ENCODE peak calls at places on chromosomes 12 and 14, in six cellular contexts. H is neural progenitor cell, M is ascending aorta, F is HL-60, D is PC-9, T is RWPE1. K is an unnamed sample.

GRCh38 chr12:127108360-127109215 is 1158.4 kb upstream of the TMEM132C start:
- DNase-seq in H (peak), M (no peak), F (no peak), D (peak), T (peak), K (peak)

GRCh38 chr14:23321572-23322547 is 603 bp downstream of the PABPN1 start:
- DNase-seq in H (peak), M (no peak), F (no peak), D (no peak), T (peak), K (peak)

GRCh38 chr12:14955876-14956811 is 5.3 kb downstream of the ARHGDIB start:
- DNase-seq in H (no peak), M (no peak), F (peak), D (no peak), T (no peak), K (no peak)

GRCh38 chr12:7937867-7938506 is 2.0 kb upstream of the SLC2A3 start:
- DNase-seq in H (no peak), M (no peak), F (no peak), D (peak), T (no peak), K (no peak)

GRCh38 chr12:32161040-32161439 is 54.4 kb downstream of the BICD1 start:
- DNase-seq in H (no peak), M (no peak), F (no peak), D (no peak), T (no peak), K (no peak)

GRCh38 chr14:64688801-64689200 is 15.4 kb upstream of the PLEKHG3 start:
- DNase-seq in H (no peak), M (no peak), F (no peak), D (no peak), T (no peak), K (no peak)

GRCh38 chr12:3533703-3534386 is 42.8 kb downstream of the PRMT8 start:
- DNase-seq in H (peak), M (no peak), F (no peak), D (no peak), T (no peak), K (no peak)

GRCh38 chr12:125140918-125141573 is 75.8 kb downstream of the AACS start:
- DNase-seq in H (no peak), M (no peak), F (no peak), D (peak), T (peak), K (peak)

GRCh38 chr12:122951406-122951805 is 14.9 kb downstream of the ABCB9 start:
- DNase-seq in H (no peak), M (no peak), F (no peak), D (peak), T (peak), K (no peak)

GRCh38 chr12:75991753-75992152 is 39.8 kb downstream of the PHLDA1 start:
- DNase-seq in H (no peak), M (no peak), F (no peak), D (no peak), T (no peak), K (no peak)

GRCh38 chr12:1384910-1385309 is 209.5 kb downstream of the FBXL14 start:
- DNase-seq in H (no peak), M (no peak), F (no peak), D (no peak), T (no peak), K (no peak)

GRCh38 chr12:121278450-121279375 is 17.8 kb downstream of the CAMKK2 start:
- DNase-seq in H (no peak), M (no peak), F (peak), D (no peak), T (no peak), K (no peak)

GRCh38 chr12:116182359-116183063 is 95.0 kb downstream of the MED13L start:
- DNase-seq in H (peak), M (no peak), F (no peak), D (no peak), T (no peak), K (no peak)

GRCh38 chr12:109130755-109131521 is 14.6 kb downstream of the ACACB start:
- DNase-seq in H (peak), M (no peak), F (no peak), D (no peak), T (no peak), K (no peak)

GRCh38 chr14:32710351-32711102 is 228.2 kb upstream of the NPAS3 start:
- DNase-seq in H (peak), M (no peak), F (no peak), D (no peak), T (no peak), K (no peak)

GRCh38 chr14:32805979-32806378 is 132.7 kb upstream of the NPAS3 start:
- DNase-seq in H (no peak), M (no peak), F (no peak), D (no peak), T (no peak), K (no peak)

GRCh38 chr12:14833952-14834351 is 9.4 kb downstream of the ART4 start:
- DNase-seq in H (no peak), M (no peak), F (no peak), D (no peak), T (no peak), K (no peak)

GRCh38 chr12:59087077-59087673 is 166.9 kb upstream of the LRIG3 start:
- DNase-seq in H (no peak), M (no peak), F (no peak), D (no peak), T (peak), K (no peak)

GRCh38 chr12:117063162-117063911 is 35.9 kb downstream of the TESC start:
- DNase-seq in H (no peak), M (no peak), F (peak), D (no peak), T (no peak), K (no peak)

GRCh38 chr12:95787274-95787814 is 3.2 kb downstream of the NTN4 start:
- DNase-seq in H (no peak), M (no peak), F (no peak), D (no peak), T (no peak), K (no peak)

GRCh38 chr12:95790025-95790911 is at the start of gene NTN4:
- DNase-seq in H (peak), M (no peak), F (no peak), D (no peak), T (peak), K (no peak)

GRCh38 chr12:95790912-95791849 is 617 bp upstream of the NTN4 start:
- DNase-seq in H (peak), M (no peak), F (no peak), D (peak), T (peak), K (no peak)

GRCh38 chr12:95788637-95789036 is 1.9 kb downstream of the NTN4 start:
- DNase-seq in H (no peak), M (no peak), F (no peak), D (peak), T (no peak), K (no peak)

GRCh38 chr12:95789126-95790024 is 1.2 kb downstream of the NTN4 start:
- DNase-seq in H (peak), M (no peak), F (no peak), D (peak), T (no peak), K (peak)
- H3K27ac ChIP-seq in H (no peak), M (peak), F (no peak), D (peak), T (peak), K (peak)

GRCh38 chr12:29888777-29889176 is 105.0 kb upstream of the TMTC1 start:
- DNase-seq in H (no peak), M (no peak), F (no peak), D (no peak), T (no peak), K (no peak)

GRCh38 chr12:29893002-29893401 is 109.3 kb upstream of the TMTC1 start:
- DNase-seq in H (no peak), M (no peak), F (no peak), D (no peak), T (no peak), K (no peak)

GRCh38 chr12:29891792-29892191 is 108.0 kb upstream of the TMTC1 start:
- DNase-seq in H (no peak), M (no peak), F (no peak), D (no peak), T (no peak), K (no peak)

GRCh38 chr12:29889737-29890136 is 106.0 kb upstream of the TMTC1 start:
- DNase-seq in H (peak), M (no peak), F (peak), D (no peak), T (no peak), K (peak)
- TF ChIP-seq CTCF in H (peak), M (peak), F (peak), D (peak), T (no peak), K (peak)

GRCh38 chr12:57170408-57170807 is 23.0 kb upstream of the LRP1-AS start:
- DNase-seq in H (no peak), M (no peak), F (no peak), D (no peak), T (no peak), K (no peak)
- H3K27ac ChIP-seq in H (no peak), M (no peak), F (no peak), D (no peak), T (peak), K (no peak)

GRCh38 chr14:35826218-35826951 is at the start of gene BRMS1L:
- DNase-seq in H (peak), M (peak), F (peak), D (peak), T (peak), K (peak)
- TF ChIP-seq CTCF in H (peak), M (no peak), F (no peak), D (no peak), T (no peak), K (peak)

DNA sequence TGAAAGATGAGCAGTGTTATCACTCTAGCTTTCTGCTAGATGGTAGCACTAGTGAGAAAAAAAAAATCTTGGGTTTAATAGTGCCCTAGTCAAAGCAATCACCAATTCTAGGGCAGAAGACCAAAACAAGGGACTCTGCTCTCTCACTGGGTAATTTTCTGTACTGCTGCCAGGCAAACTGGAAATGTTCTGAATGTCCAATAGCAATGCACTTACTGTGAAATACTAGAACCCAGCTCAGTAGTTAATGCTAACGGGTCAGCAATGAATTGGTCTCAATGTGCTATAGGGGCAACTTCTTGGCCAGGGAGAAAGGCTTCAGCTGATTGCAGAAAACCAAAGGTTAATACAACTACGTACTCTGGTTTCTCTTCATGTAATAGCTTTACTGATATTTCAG is 2.2 kb downstream of the ATF7 start:
- DNase-seq in H (no peak), M (no peak), F (no peak), D (no peak), T (no peak), K (no peak)
- H3K27ac ChIP-seq in H (no peak), M (peak), F (peak), D (no peak), T (no peak), K (peak)

DNA sequence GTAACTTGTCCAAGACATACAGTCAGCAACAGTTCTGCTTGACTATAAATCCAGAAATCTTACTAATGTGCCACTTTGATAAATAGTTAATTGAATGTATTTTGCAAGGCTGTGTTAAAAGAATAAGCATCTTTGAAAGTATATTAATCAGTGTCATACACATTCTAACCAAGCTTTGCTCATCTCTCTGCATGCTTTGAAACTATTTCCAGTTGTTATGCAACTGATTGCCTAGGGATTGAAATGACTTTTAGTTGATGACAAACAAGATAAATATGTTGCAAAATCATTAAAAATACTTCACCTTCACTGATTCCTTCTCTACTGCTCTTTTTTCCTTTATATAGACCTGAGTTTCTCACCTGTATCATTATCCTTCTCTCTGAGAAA is 91.3 kb downstream of the AEBP2 start:
- DNase-seq in H (no peak), M (no peak), F (no peak), D (peak), T (peak), K (no peak)
- TF ChIP-seq CTCF in H (no peak), M (no peak), F (no peak), D (no peak), T (no peak), K (no peak)

GRCh38 chr12:52165096-52165855 is 26.5 kb downstream of the KRT80 start:
- DNase-seq in H (no peak), M (no peak), F (peak), D (no peak), T (no peak), K (no peak)
- H3K27ac ChIP-seq in H (no peak), M (no peak), F (no peak), D (no peak), T (peak), K (peak)

GRCh38 chr12:25675808-25676207 is 122.7 kb upstream of the LMNTD1 start:
- DNase-seq in H (peak), M (no peak), F (no peak), D (no peak), T (no peak), K (no peak)

GRCh38 chr12:25682421-25682820 is 129.3 kb upstream of the LMNTD1 start:
- DNase-seq in H (no peak), M (no peak), F (no peak), D (no peak), T (no peak), K (no peak)

GRCh38 chr12:25681580-25681979 is 128.5 kb upstream of the LMNTD1 start:
- DNase-seq in H (no peak), M (no peak), F (no peak), D (no peak), T (no peak), K (no peak)

GRCh38 chr12:25677180-25677937 is 124.3 kb upstream of the LMNTD1 start:
- DNase-seq in H (no peak), M (no peak), F (no peak), D (no peak), T (no peak), K (no peak)
- TF ChIP-seq CTCF in H (no peak), M (no peak), F (no peak), D (no peak), T (no peak), K (peak)

GRCh38 chr12:47828008-47828966 is 8.6 kb upstream of the HDAC7 start:
- DNase-seq in H (no peak), M (no peak), F (no peak), D (no peak), T (no peak), K (no peak)
- H3K27ac ChIP-seq in H (no peak), M (peak), F (no peak), D (no peak), T (peak), K (no peak)